ENCODE peak calls at places on chromosomes 7 and 10, in five cellular contexts. One of them, this sample, is unnamed.

GRCh38 chr10:70355234-70356021 is 27.0 kb downstream of the LRRC20 start:
- DNase-seq in cardiac muscle cell: no peak
- DNase-seq in AG04450: no peak
- DNase-seq in H9: no peak
- DNase-seq in fibroblast of lung: no peak
- DNase-seq in this sample: no peak

GRCh38 chr7:154566877-154567276 is 436.0 kb downstream of the PAXIP1 start:
- DNase-seq in H9: no peak
- DNase-seq in fibroblast of lung: peak
- DNase-seq in AG04450: no peak
- DNase-seq in cardiac muscle cell: peak
- DNase-seq in this sample: no peak

GRCh38 chr7:113629244-113629643 is 289.6 kb downstream of the PPP1R3A start:
- DNase-seq in fibroblast of lung: peak
- DNase-seq in cardiac muscle cell: no peak
- DNase-seq in H9: no peak
- DNase-seq in AG04450: peak
- DNase-seq in this sample: peak

GRCh38 chr10:84008878-84009277 is 130.4 kb upstream of the GHITM start:
- DNase-seq in fibroblast of lung: no peak
- DNase-seq in H9: peak
- DNase-seq in cardiac muscle cell: peak
- DNase-seq in AG04450: no peak
- DNase-seq in this sample: peak

GRCh38 chr10:112006831-112007230 is 176.7 kb downstream of the GPAM start:
- DNase-seq in cardiac muscle cell: no peak
- DNase-seq in H9: no peak
- DNase-seq in fibroblast of lung: no peak
- DNase-seq in AG04450: no peak
- DNase-seq in this sample: no peak

GRCh38 chr10:22436526-22436892 is 91.2 kb downstream of the SPAG6 start:
- DNase-seq in cardiac muscle cell: peak
- DNase-seq in AG04450: no peak
- DNase-seq in fibroblast of lung: no peak
- DNase-seq in H9: no peak
- DNase-seq in this sample: no peak

GRCh38 chr7:39951156-39951942 is 1.3 kb downstream of the CDK13 start:
- DNase-seq in AG04450: no peak
- DNase-seq in cardiac muscle cell: peak
- DNase-seq in fibroblast of lung: peak
- DNase-seq in H9: peak
- DNase-seq in this sample: peak

GRCh38 chr10:109877546-109877945 is 45.8 kb downstream of the XPNPEP1 start:
- DNase-seq in H9: no peak
- DNase-seq in AG04450: no peak
- DNase-seq in fibroblast of lung: no peak
- DNase-seq in cardiac muscle cell: no peak
- DNase-seq in this sample: no peak

GRCh38 chr7:42561797-42562196 is 324.8 kb upstream of the GLI3 start:
- DNase-seq in H9: no peak
- DNase-seq in AG04450: no peak
- DNase-seq in fibroblast of lung: no peak
- DNase-seq in cardiac muscle cell: no peak
- DNase-seq in this sample: no peak

GRCh38 chr7:5423272-5423843 is at the start of gene TNRC18:
- DNase-seq in H9: no peak
- DNase-seq in fibroblast of lung: no peak
- DNase-seq in cardiac muscle cell: peak
- DNase-seq in AG04450: no peak
- DNase-seq in this sample: no peak

GRCh38 chr10:123787566-123787965 is 104.0 kb downstream of the CPXM2 start:
- DNase-seq in cardiac muscle cell: no peak
- DNase-seq in fibroblast of lung: no peak
- DNase-seq in H9: no peak
- DNase-seq in AG04450: no peak
- DNase-seq in this sample: no peak

GRCh38 chr10:72328829-72329204 is 25.9 kb downstream of the DNAJB12 start:
- DNase-seq in AG04450: no peak
- DNase-seq in H9: no peak
- DNase-seq in cardiac muscle cell: no peak
- DNase-seq in fibroblast of lung: no peak
- DNase-seq in this sample: no peak

GRCh38 chr10:88318803-88319202 is 264.3 kb downstream of the RNLS start:
- DNase-seq in AG04450: no peak
- DNase-seq in H9: peak
- DNase-seq in fibroblast of lung: no peak
- DNase-seq in cardiac muscle cell: no peak
- DNase-seq in this sample: no peak

GRCh38 chr7:13097508-13097907 is 410.1 kb downstream of the ARL4A start:
- DNase-seq in AG04450: no peak
- DNase-seq in H9: no peak
- DNase-seq in fibroblast of lung: no peak
- DNase-seq in cardiac muscle cell: no peak
- DNase-seq in this sample: no peak

GRCh38 chr7:41873781-41874180 is 170.9 kb upstream of the INHBA start:
- DNase-seq in H9: no peak
- DNase-seq in AG04450: no peak
- DNase-seq in fibroblast of lung: peak
- DNase-seq in cardiac muscle cell: no peak
- DNase-seq in this sample: no peak

GRCh38 chr10:1120146-1120695 is 64.0 kb downstream of the WDR37 start:
- DNase-seq in AG04450: no peak
- DNase-seq in H9: no peak
- DNase-seq in fibroblast of lung: no peak
- DNase-seq in cardiac muscle cell: no peak
- DNase-seq in this sample: no peak

GRCh38 chr7:5646846-5647245 is 134.6 kb downstream of the RNF216 start:
- DNase-seq in H9: no peak
- DNase-seq in fibroblast of lung: peak
- DNase-seq in AG04450: peak
- DNase-seq in cardiac muscle cell: no peak
- DNase-seq in this sample: peak

GRCh38 chr7:114502454-114503254 is 88.0 kb downstream of the FOXP2 start:
- DNase-seq in cardiac muscle cell: no peak
- DNase-seq in AG04450: no peak
- DNase-seq in H9: no peak
- DNase-seq in fibroblast of lung: peak
- DNase-seq in this sample: no peak

GRCh38 chr10:94315975-94316464 is 46.7 kb downstream of the NOC3L start:
- DNase-seq in fibroblast of lung: peak
- DNase-seq in AG04450: no peak
- DNase-seq in cardiac muscle cell: no peak
- DNase-seq in H9: no peak
- DNase-seq in this sample: no peak

GRCh38 chr10:80324086-80324485 is 32.5 kb downstream of the DYDC1 start:
- DNase-seq in cardiac muscle cell: no peak
- DNase-seq in AG04450: no peak
- DNase-seq in H9: no peak
- DNase-seq in fibroblast of lung: peak
- DNase-seq in this sample: peak

GRCh38 chr10:93760490-93760889 is 2.8 kb downstream of the LGI1 start:
- DNase-seq in fibroblast of lung: no peak
- DNase-seq in AG04450: no peak
- DNase-seq in H9: no peak
- DNase-seq in cardiac muscle cell: no peak
- DNase-seq in this sample: no peak

GRCh38 chr7:123537026-123537642 is 2.7 kb upstream of the IQUB start:
- DNase-seq in fibroblast of lung: no peak
- DNase-seq in cardiac muscle cell: no peak
- DNase-seq in H9: no peak
- DNase-seq in AG04450: no peak
- DNase-seq in this sample: no peak

GRCh38 chr10:79159141-79159619 is 90.4 kb downstream of the ZMIZ1 start:
- DNase-seq in cardiac muscle cell: no peak
- DNase-seq in AG04450: no peak
- DNase-seq in H9: no peak
- DNase-seq in fibroblast of lung: peak
- DNase-seq in this sample: no peak

GRCh38 chr7:5526190-5527037 is 102.8 kb upstream of the TNRC18 start:
- DNase-seq in cardiac muscle cell: peak
- DNase-seq in fibroblast of lung: no peak
- DNase-seq in AG04450: no peak
- DNase-seq in H9: peak
- DNase-seq in this sample: peak

GRCh38 chr10:61830072-61830845 is 71.2 kb upstream of the ARID5B start:
- DNase-seq in cardiac muscle cell: no peak
- DNase-seq in fibroblast of lung: no peak
- DNase-seq in AG04450: no peak
- DNase-seq in H9: no peak
- DNase-seq in this sample: no peak

DNA sequence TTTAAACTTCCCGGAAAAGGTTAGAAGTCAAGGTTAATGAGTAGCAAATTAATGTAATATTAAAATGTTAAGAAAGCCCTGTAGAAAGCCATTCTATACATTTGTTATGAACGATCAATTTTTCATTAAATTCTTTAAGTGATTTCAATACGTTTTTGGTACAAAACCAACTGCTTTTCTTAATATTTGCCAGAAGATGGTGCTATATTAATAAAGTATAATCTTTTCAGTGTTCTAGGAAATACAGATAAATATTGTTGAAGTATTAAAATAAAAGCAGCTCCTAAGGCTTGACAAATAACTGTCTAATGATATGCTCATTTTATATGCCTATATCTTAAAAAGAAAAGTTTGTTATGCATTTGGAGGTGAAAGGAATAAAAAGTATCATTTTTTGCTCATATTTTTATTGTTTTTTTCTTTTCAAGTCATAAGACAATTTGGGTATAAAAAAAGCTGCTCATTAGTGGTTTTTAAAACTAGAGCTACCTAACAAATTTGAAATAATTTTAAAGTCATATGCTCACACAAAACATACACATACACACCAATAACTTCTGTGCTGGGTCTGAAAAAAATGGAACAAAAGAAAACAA is 130.3 kb upstream of the POT1 start:
- DNase-seq in cardiac muscle cell: no peak
- DNase-seq in H9: no peak
- DNase-seq in fibroblast of lung: peak
- DNase-seq in AG04450: no peak
- DNase-seq in this sample: no peak
- TF ChIP-seq CTCF in cardiac muscle cell: peak
- TF ChIP-seq CTCF in H9: peak
- TF ChIP-seq CTCF in fibroblast of lung: peak
- TF ChIP-seq CTCF in AG04450: peak
- TF ChIP-seq CTCF in this sample: peak

DNA sequence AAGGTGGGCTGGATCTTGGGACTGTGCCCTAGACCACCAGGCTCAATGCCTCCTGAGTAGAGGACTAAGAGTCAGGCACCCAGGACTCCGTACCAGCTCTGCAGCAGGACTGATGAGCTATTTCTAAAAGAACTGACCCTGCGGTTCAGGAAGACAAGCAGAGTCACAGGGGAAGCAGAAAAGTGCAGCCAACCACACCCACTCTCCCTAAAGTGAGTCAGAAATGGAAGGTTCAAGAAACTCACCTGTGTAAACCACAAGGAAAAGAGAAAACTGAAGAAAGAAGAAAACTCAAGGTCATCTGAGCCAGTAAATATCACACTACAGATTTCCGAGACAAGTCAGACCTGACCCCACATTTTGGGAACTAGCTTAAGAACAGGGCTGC is 2.5 kb downstream of the PARP12 start:
- DNase-seq in AG04450: no peak
- DNase-seq in fibroblast of lung: peak
- DNase-seq in H9: no peak
- DNase-seq in cardiac muscle cell: no peak
- DNase-seq in this sample: no peak
- H3K27ac ChIP-seq in AG04450: no peak
- H3K27ac ChIP-seq in fibroblast of lung: no peak
- H3K27ac ChIP-seq in H9: no peak
- H3K27ac ChIP-seq in cardiac muscle cell: no peak
- H3K27ac ChIP-seq in this sample: peak

DNA sequence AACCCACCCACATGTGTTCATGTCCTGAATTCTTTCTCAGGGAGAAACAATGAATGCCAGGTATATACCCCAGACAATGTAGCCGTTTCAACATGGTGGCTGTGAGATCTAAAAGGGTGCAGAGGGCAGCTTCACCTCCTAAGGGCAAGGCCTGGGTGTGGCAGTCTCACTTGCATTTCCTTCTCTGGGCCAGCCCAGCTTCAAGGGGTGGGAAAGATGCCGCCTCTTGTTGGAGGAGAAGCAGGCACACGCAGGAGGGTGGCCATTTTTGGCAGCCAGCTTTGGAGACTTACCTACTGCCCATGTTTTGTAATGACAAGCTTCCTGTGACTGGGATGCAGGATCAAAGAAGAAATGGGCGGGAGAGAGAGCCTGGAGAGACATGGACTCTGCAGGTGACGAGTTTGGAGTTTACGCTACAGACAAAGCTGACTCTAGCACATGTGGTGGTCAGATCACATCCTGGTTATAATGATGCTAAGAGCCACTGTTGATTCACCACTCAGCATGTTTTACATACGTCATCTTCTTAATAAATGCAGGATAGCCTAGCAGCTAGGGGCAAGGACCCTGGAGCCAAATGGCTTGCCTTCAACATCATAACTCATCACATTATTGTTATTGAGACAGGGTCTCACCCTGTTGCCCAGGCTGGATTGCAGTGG is 116.6 kb downstream of the ANLN start:
- DNase-seq in AG04450: no peak
- DNase-seq in fibroblast of lung: no peak
- DNase-seq in H9: no peak
- DNase-seq in cardiac muscle cell: no peak
- DNase-seq in this sample: no peak
- TF ChIP-seq CTCF in AG04450: no peak
- TF ChIP-seq CTCF in fibroblast of lung: no peak
- TF ChIP-seq CTCF in H9: no peak
- TF ChIP-seq CTCF in cardiac muscle cell: no peak
- TF ChIP-seq CTCF in this sample: no peak

DNA sequence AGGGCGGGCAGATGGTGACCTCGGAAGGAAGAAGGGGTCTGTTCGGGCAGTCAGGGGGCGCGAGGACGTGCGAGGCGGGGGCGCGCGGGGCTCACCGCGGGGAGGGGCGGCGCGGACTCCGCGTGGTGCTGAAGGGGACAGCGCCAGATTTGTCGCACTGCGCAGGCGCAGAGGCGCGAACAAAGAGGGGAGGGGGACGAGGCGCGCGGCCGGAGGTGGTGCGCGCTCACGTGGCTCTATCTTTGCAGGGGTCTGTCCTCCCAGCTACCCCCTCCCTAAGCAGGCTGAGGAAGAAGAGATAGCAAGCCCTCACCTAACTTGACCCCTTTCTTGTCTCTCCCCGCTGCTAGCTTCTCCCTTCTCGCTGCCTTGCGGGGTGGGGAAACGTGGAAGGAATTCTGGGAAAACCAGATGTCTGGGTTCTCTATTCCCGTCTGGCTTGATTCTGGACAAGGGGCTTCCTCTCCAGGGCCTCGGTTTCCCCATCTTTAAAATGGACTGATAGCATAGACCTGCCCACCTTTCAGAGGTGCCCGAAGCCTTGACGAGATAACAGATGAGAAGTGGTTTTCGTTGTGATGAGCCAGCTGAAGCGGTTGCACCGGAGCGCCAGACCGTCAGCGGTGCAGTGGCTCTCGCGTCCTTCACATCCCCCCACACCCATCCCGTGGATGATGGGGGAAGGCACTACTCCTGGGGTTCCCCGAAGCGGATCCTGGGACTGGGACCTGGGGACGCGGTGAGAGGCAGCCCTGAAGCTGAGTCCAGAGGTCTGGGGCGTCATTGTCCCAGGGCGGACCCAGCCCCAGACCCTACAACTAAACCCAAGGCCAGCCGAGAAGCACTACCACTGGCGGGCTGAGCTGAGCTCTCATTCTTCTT is 834 bp upstream of the FBXL15 start:
- DNase-seq in fibroblast of lung: no peak
- DNase-seq in cardiac muscle cell: peak
- DNase-seq in H9: peak
- DNase-seq in AG04450: no peak
- DNase-seq in this sample: peak
- H3K27ac ChIP-seq in fibroblast of lung: no peak
- H3K27ac ChIP-seq in cardiac muscle cell: peak
- H3K27ac ChIP-seq in H9: no peak
- H3K27ac ChIP-seq in AG04450: peak
- H3K27ac ChIP-seq in this sample: peak